ENCODE peak calls at places on chromosomes 16 and 17, in eight cellular contexts. G is endothelial cell, V is neuronal stem cell, L is thoracic aorta, D is NCI-H1436, F is Kasumi-1, N is H7, M is DND-41. Z is an unnamed sample.
A peak's percentile ranks its signal among the peaks of the same experiment; 100 is the strongest.

GRCh38 chr17:2335726-2336214 is 487 bp downstream of the TSR1 start:
- DNase-seq in G (peak; percentile 16), V (no peak), L (no peak), D (no peak), F (no peak), N (peak; percentile 68), M (no peak), Z (no peak)

GRCh38 chr17:10394201-10394887 is 21.5 kb upstream of the MYH13 start:
- DNase-seq in G (no peak), V (no peak), L (no peak), D (no peak), F (no peak), N (no peak), M (no peak), Z (no peak)

GRCh38 chr17:9298135-9298534 is 276.8 kb downstream of the NTN1 start:
- DNase-seq in G (no peak), V (no peak), L (no peak), D (no peak), F (no peak), N (no peak), M (no peak), Z (no peak)

GRCh38 chr17:10738516-10739258 is 8.9 kb upstream of the TMEM220 start:
- DNase-seq in G (no peak), V (no peak), L (no peak), D (no peak), F (no peak), N (no peak), M (no peak), Z (no peak)

GRCh38 chr17:51995797-51996403 is 162.6 kb downstream of the CA10 start:
- DNase-seq in G (no peak), V (no peak), L (no peak), D (no peak), F (no peak), N (no peak), M (no peak), Z (peak; percentile 12)

GRCh38 chr16:11253009-11253994 is 2.7 kb downstream of the SOCS1 start:
- DNase-seq in G (no peak), V (no peak), L (no peak), D (no peak), F (no peak), N (no peak), M (peak; percentile 51), Z (no peak)

GRCh38 chr16:14284371-14284770 is 213.3 kb downstream of the MRTFB start:
- DNase-seq in G (no peak), V (no peak), L (no peak), D (no peak), F (no peak), N (peak; percentile 41), M (no peak), Z (no peak)

GRCh38 chr17:81802048-81802758 is 1.7 kb upstream of the GCGR start:
- DNase-seq in G (no peak), V (no peak), L (no peak), D (no peak), F (no peak), N (no peak), M (no peak), Z (no peak)

GRCh38 chr17:80790021-80790765 is 201.4 kb upstream of the CHMP6 start:
- DNase-seq in G (no peak), V (no peak), L (no peak), D (no peak), F (no peak), N (no peak), M (peak; percentile 67), Z (no peak)

GRCh38 chr17:4010754-4011153 is 46.5 kb upstream of the ATP2A3 start:
- DNase-seq in G (no peak), V (no peak), L (no peak), D (no peak), F (no peak), N (no peak), M (no peak), Z (no peak)

GRCh38 chr17:14622622-14623101 is 321.8 kb downstream of the HS3ST3B1 start:
- DNase-seq in G (no peak), V (no peak), L (no peak), D (no peak), F (no peak), N (no peak), M (no peak), Z (peak; percentile 20)

GRCh38 chr16:28967156-28967555 is 7.4 kb upstream of the SPNS1 start:
- DNase-seq in G (no peak), V (no peak), L (no peak), D (no peak), F (no peak), N (no peak), M (no peak), Z (no peak)

GRCh38 chr16:81524382-81524781 is 79.8 kb downstream of the CMIP start:
- DNase-seq in G (no peak), V (no peak), L (no peak), D (no peak), F (no peak), N (no peak), M (no peak), Z (no peak)

GRCh38 chr17:7060165-7060890 is 16.4 kb upstream of the SLC16A11 start:
- DNase-seq in G (no peak), V (no peak), L (no peak), D (no peak), F (no peak), N (no peak), M (no peak), Z (peak; percentile 92)

GRCh38 chr17:63445571-63446217 is 412 bp downstream of the CYB561 start:
- DNase-seq in G (peak; percentile 77), V (no peak), L (no peak), D (no peak), F (peak; percentile 34), N (peak; percentile 98), M (no peak), Z (no peak)

GRCh38 chr16:53152321-53152720 is 97.5 kb downstream of the CHD9 start:
- DNase-seq in G (no peak), V (no peak), L (no peak), D (no peak), F (no peak), N (no peak), M (no peak), Z (no peak)

GRCh38 chr17:32349503-32349853 is 479 bp upstream of the ZNF207 start:
- DNase-seq in G (no peak), V (no peak), L (no peak), D (no peak), F (no peak), N (peak; percentile 39), M (peak; percentile 27), Z (no peak)

GRCh38 chr17:64638552-64639198 is 23.4 kb downstream of the SMURF2 start:
- DNase-seq in G (no peak), V (no peak), L (no peak), D (no peak), F (peak; percentile 58), N (no peak), M (no peak), Z (no peak)

GRCh38 chr17:76593338-76593737 is 7.7 kb upstream of the ST6GALNAC2 start:
- DNase-seq in G (no peak), V (no peak), L (no peak), D (peak; percentile 93), F (no peak), N (peak; percentile 28), M (no peak), Z (peak; percentile 88)

GRCh38 chr16:72723781-72724180 is 324.1 kb downstream of the ZFHX3 start:
- DNase-seq in G (no peak), V (no peak), L (no peak), D (no peak), F (no peak), N (no peak), M (no peak), Z (peak; percentile 27)

GRCh38 chr17:69358688-69359596 is 32.0 kb upstream of the ABCA5 start:
- DNase-seq in G (peak; percentile 8), V (peak; percentile 17), L (no peak), D (peak; percentile 32), F (no peak), N (peak; percentile 57), M (peak; percentile 12), Z (no peak)

GRCh38 chr16:77452243-77452642 is 17.4 kb upstream of the ADAMTS18 start:
- DNase-seq in G (no peak), V (no peak), L (no peak), D (no peak), F (no peak), N (no peak), M (no peak), Z (no peak)

GRCh38 chr17:14080847-14081251 is 11.5 kb downstream of the COX10 start:
- DNase-seq in G (no peak), V (no peak), L (no peak), D (no peak), F (no peak), N (no peak), M (no peak), Z (no peak)

GRCh38 chr17:740240-741055 is 8.1 kb downstream of the TLCD3A start:
- DNase-seq in G (no peak), V (no peak), L (no peak), D (no peak), F (peak; percentile 79), N (peak; percentile 2), M (no peak), Z (no peak)

GRCh38 chr16:66977341-66978113 is 10.9 kb upstream of the CES4A start:
- DNase-seq in G (peak; percentile 91), V (peak; percentile 74), L (peak; percentile 58), D (peak; percentile 74), F (peak; percentile 82), N (peak; percentile 96), M (peak; percentile 84), Z (peak; percentile 10)

GRCh38 chr16:85136705-85137322 is 24.5 kb upstream of the CIBAR2 start:
- DNase-seq in G (no peak), V (no peak), L (no peak), D (no peak), F (no peak), N (peak; percentile 79), M (no peak), Z (no peak)

GRCh38 chr17:63442549-63443035 is 3.5 kb downstream of the CYB561 start:
- DNase-seq in G (no peak), V (no peak), L (no peak), D (no peak), F (peak; percentile 75), N (peak; percentile 79), M (no peak), Z (no peak)

GRCh38 chr16:11896776-11897175 is 19.0 kb downstream of the GSPT1 start:
- DNase-seq in G (no peak), V (no peak), L (no peak), D (no peak), F (no peak), N (no peak), M (no peak), Z (peak; percentile 20)

GRCh38 chr16:12942861-12943260 is 41.5 kb downstream of the SHISA9 start:
- DNase-seq in G (no peak), V (no peak), L (no peak), D (no peak), F (no peak), N (no peak), M (no peak), Z (no peak)

GRCh38 chr17:57130708-57131461 is 45.8 kb downstream of the AKAP1 start:
- DNase-seq in G (peak; percentile 77), V (peak; percentile 87), L (peak; percentile 66), D (peak; percentile 91), F (peak; percentile 73), N (peak; percentile 97), M (peak; percentile 84), Z (peak; percentile 16)

GRCh38 chr17:49554694-49555494 is 20.8 kb upstream of the NXPH3 start:
- DNase-seq in G (no peak), V (no peak), L (no peak), D (no peak), F (no peak), N (peak; percentile 32), M (no peak), Z (no peak)

GRCh38 chr16:54411555-54411954 is 125.0 kb upstream of the IRX3 start:
- DNase-seq in G (peak; percentile 61), V (no peak), L (no peak), D (no peak), F (no peak), N (peak; percentile 67), M (no peak), Z (no peak)

GRCh38 chr16:8998114-8998513 is 34.4 kb upstream of the USP7 start:
- DNase-seq in G (no peak), V (no peak), L (no peak), D (no peak), F (no peak), N (peak; percentile 5), M (no peak), Z (peak; percentile 6)

GRCh38 chr17:14745541-14745940 is 444.7 kb downstream of the HS3ST3B1 start:
- DNase-seq in G (no peak), V (no peak), L (no peak), D (no peak), F (no peak), N (no peak), M (no peak), Z (no peak)